ENCODE peak calls at places on chromosomes 3 and 15, in nine cellular contexts. S is HFFc6; R is PC-3; A is RWPE1; Q is neural crest cell; N is choroid plexus epithelial cell; C is tibial nerve; K is psoas muscle; Z is activated CD8-positive, alpha-beta T cell treated with anti-CD3 and anti-CD28 coated beads for 36 hours. O is an unnamed sample.

GRCh38 chr3:178255315-178255714 is 280.9 kb upstream of the KCNMB2 start:
- DNase-seq in Q (no peak), N (peak), A (no peak), K (no peak), R (peak), C (no peak), Z (no peak), S (no peak), O (peak)

GRCh38 chr15:49918106-49918505 is 200.9 kb downstream of the ATP8B4 start:
- DNase-seq in A (no peak), N (peak), R (peak), C (no peak), S (no peak), Q (no peak), K (no peak), Z (no peak), O (peak)

GRCh38 chr3:126516936-126517290 is 660 bp downstream of the UROC1 start:
- DNase-seq in N (no peak), R (no peak), Z (no peak), Q (no peak), S (no peak), C (no peak), K (no peak), A (no peak), O (no peak)

GRCh38 chr3:46930945-46931403 is 45.6 kb downstream of the CCDC12 start:
- DNase-seq in K (peak), N (no peak), C (no peak), Z (no peak), S (no peak), R (peak), A (no peak), Q (no peak), O (no peak)

GRCh38 chr3:37964716-37965115 is 25.9 kb upstream of the VILL start:
- DNase-seq in C (no peak), K (no peak), S (no peak), R (no peak), A (no peak), Z (no peak), N (no peak), Q (no peak), O (no peak)

GRCh38 chr3:78116874-78117273 is 1077.0 kb downstream of the ROBO2 start:
- DNase-seq in N (peak), C (no peak), A (no peak), Z (no peak), S (no peak), R (no peak), K (no peak), Q (no peak), O (peak)

GRCh38 chr3:124992041-124992440 is 57.5 kb upstream of the MUC13 start:
- DNase-seq in K (no peak), S (no peak), Q (no peak), R (no peak), N (no peak), C (no peak), Z (no peak), A (no peak), O (no peak)

GRCh38 chr3:132721479-132722164 is 587 bp downstream of the NPHP3 start:
- DNase-seq in Q (no peak), A (peak), K (peak), S (peak), Z (peak), C (peak), R (peak), N (peak), O (peak)

GRCh38 chr3:194592798-194593752 is 40.1 kb downstream of the TMEM44 start:
- DNase-seq in S (peak), K (no peak), Q (no peak), R (peak), C (no peak), N (peak), A (peak), Z (no peak), O (peak)

GRCh38 chr15:96369825-96370621 is 39.5 kb downstream of the NR2F2 start:
- DNase-seq in S (no peak), Z (no peak), K (no peak), A (no peak), C (no peak), Q (no peak), R (no peak), N (no peak), O (no peak)

GRCh38 chr3:72185549-72186484 is 400.9 kb upstream of the PROK2 start:
- DNase-seq in Z (peak), Q (no peak), C (no peak), K (no peak), A (peak), R (peak), S (peak), N (peak), O (peak)

GRCh38 chr3:123344175-123344908 is 104.5 kb downstream of the ADCY5 start:
- DNase-seq in A (no peak), S (peak), K (no peak), Z (peak), R (no peak), N (peak), C (no peak), Q (no peak), O (peak)

GRCh38 chr3:43915546-43915945 is 224.8 kb downstream of the ABHD5 start:
- DNase-seq in R (no peak), N (no peak), Z (no peak), C (no peak), Q (no peak), S (no peak), K (no peak), A (no peak), O (no peak)

GRCh38 chr3:107992976-107993684 is 97.7 kb downstream of the CD47 start:
- DNase-seq in Q (no peak), N (no peak), Z (no peak), A (peak), S (no peak), C (no peak), R (peak), K (no peak), O (peak)

GRCh38 chr3:43287514-43287913 is 1.2 kb downstream of the SNRK start:
- DNase-seq in N (no peak), S (no peak), K (no peak), C (no peak), Q (no peak), Z (no peak), R (peak), A (peak), O (peak)

GRCh38 chr15:40347559-40348470 is 3.0 kb upstream of the PHGR1 start:
- DNase-seq in K (peak), Q (no peak), R (peak), Z (no peak), S (no peak), A (no peak), N (no peak), C (no peak), O (no peak)

GRCh38 chr15:66883322-66883911 is 181.4 kb downstream of the SMAD6 start:
- DNase-seq in Z (no peak), R (peak), A (peak), C (peak), Q (no peak), K (peak), N (peak), S (peak), O (peak)

GRCh38 chr3:186258968-186259367 is 103.1 kb downstream of the DGKG start:
- DNase-seq in S (no peak), Q (no peak), K (no peak), Z (no peak), C (no peak), R (no peak), A (no peak), N (no peak), O (no peak)

GRCh38 chr3:41259449-41260062 is 60.3 kb downstream of the CTNNB1 start:
- DNase-seq in A (no peak), S (peak), N (peak), K (no peak), R (peak), Q (no peak), C (no peak), Z (no peak), O (no peak)

GRCh38 chr3:106169351-106169750 is 300.5 kb upstream of the CBLB start:
- DNase-seq in A (no peak), Z (no peak), S (no peak), C (no peak), K (no peak), R (peak), Q (no peak), N (no peak), O (no peak)

GRCh38 chr3:18111702-18112311 is 313.3 kb downstream of the SATB1 start:
- DNase-seq in Z (peak), R (peak), Q (peak), C (no peak), N (peak), K (no peak), A (no peak), S (no peak), O (no peak)

GRCh38 chr3:168249539-168250414 is 154.1 kb upstream of the GOLIM4 start:
- DNase-seq in Q (peak), Z (peak), S (peak), C (peak), K (peak), A (peak), R (peak), N (peak), O (peak)

GRCh38 chr15:76058714-76059319 is 968 bp upstream of the TMEM266 start:
- DNase-seq in N (peak), K (no peak), A (no peak), R (peak), Q (peak), C (no peak), S (no peak), Z (peak), O (peak)

GRCh38 chr15:61049003-61049402 is 180.1 kb downstream of the RORA start:
- DNase-seq in R (no peak), K (no peak), S (no peak), N (no peak), Z (no peak), C (no peak), Q (no peak), A (no peak), O (no peak)

GRCh38 chr15:39651295-39651694 is 70.4 kb downstream of the THBS1 start:
- DNase-seq in C (no peak), Q (no peak), R (no peak), S (no peak), K (no peak), N (no peak), Z (no peak), A (no peak), O (no peak)

GRCh38 chr3:73868688-73869315 is 244.1 kb upstream of the PDZRN3 start:
- DNase-seq in S (peak), N (peak), R (peak), C (peak), K (no peak), Z (peak), A (peak), Q (peak), O (peak)

GRCh38 chr3:118089563-118089962 is 945.1 kb downstream of the IGSF11 start:
- DNase-seq in C (no peak), S (no peak), Q (no peak), Z (no peak), R (peak), N (no peak), A (peak), K (no peak), O (no peak)

GRCh38 chr3:154356009-154356408 is 31.7 kb upstream of the DHX36 start:
- DNase-seq in S (no peak), R (peak), Q (no peak), Z (no peak), A (peak), K (no peak), N (no peak), C (no peak), O (no peak)

GRCh38 chr15:85030301-85031049 is 48.8 kb downstream of the PDE8A start:
- DNase-seq in A (peak), N (peak), Z (peak), K (no peak), Q (no peak), R (peak), C (no peak), S (peak), O (peak)

GRCh38 chr15:74417230-74417629 is 16.5 kb downstream of the SEMA7A start:
- DNase-seq in S (peak), Q (no peak), A (no peak), K (no peak), R (peak), C (no peak), N (no peak), Z (no peak), O (peak)

GRCh38 chr3:152176998-152177397 is 91.7 kb upstream of the MBNL1 start:
- DNase-seq in K (no peak), Z (no peak), N (no peak), Q (no peak), C (no peak), R (no peak), A (no peak), S (no peak), O (no peak)

GRCh38 chr3:37938011-37938410 is 52.6 kb upstream of the VILL start:
- DNase-seq in R (no peak), N (no peak), K (no peak), S (no peak), A (no peak), Q (no peak), C (no peak), Z (no peak), O (no peak)

GRCh38 chr3:50205719-50206276 is 727 bp downstream of the SLC38A3 start:
- DNase-seq in Q (no peak), Z (peak), A (no peak), K (peak), N (peak), R (no peak), C (no peak), S (no peak), O (no peak)

GRCh38 chr3:195557327-195557726 is 14.2 kb upstream of the PPP1R2 start:
- DNase-seq in C (no peak), R (no peak), K (no peak), N (no peak), A (no peak), Q (no peak), S (no peak), Z (no peak), O (no peak)

GRCh38 chr3:151300554-151300953 is 16.1 kb downstream of the GPR87 start:
- DNase-seq in S (no peak), Z (no peak), Q (no peak), C (no peak), A (no peak), K (no peak), N (no peak), R (no peak), O (no peak)

GRCh38 chr15:92801412-92801773 is 98.7 kb upstream of the CHD2 start:
- DNase-seq in K (no peak), N (peak), Z (no peak), S (peak), C (no peak), Q (no peak), A (no peak), R (peak), O (peak)

GRCh38 chr3:88000853-88001252 is 58.0 kb downstream of the CGGBP1 start:
- DNase-seq in Q (peak), C (no peak), R (no peak), Z (peak), K (no peak), N (peak), A (no peak), S (no peak), O (peak)

DNA sequence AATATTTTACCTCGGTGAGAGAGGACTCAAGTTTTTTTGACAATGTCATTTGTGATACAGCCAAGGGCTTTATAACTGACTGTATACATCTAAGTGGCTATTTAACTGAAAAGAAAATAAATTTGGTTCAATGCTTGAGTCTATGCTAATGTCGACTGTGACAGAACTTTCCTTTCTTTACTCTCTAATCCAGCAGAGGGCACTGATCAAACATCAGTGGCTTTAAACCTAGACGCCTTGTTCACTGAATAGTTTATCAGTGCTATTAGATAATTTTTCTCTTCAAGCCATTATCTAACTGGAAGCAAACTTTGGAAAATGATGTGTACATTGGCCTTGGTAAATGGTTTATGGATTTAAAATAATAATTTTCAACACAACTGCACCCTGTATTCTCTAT is 285.1 kb downstream of the CHL1 start:
- DNase-seq in Q (no peak), C (no peak), A (no peak), K (no peak), Z (no peak), R (peak), S (no peak), N (peak), O (peak)
- TF ChIP-seq CTCF in Q (no peak), C (no peak), A (no peak), K (no peak), Z (no peak), R (peak), S (peak), N (no peak), O (no peak)

GRCh38 chr3:190504354-190505125 is 9.3 kb upstream of the IL1RAP start:
- DNase-seq in C (no peak), K (no peak), R (no peak), N (peak), Q (no peak), Z (no peak), S (no peak), A (no peak), O (peak)
- TF ChIP-seq CTCF in C (no peak), K (no peak), R (peak), N (peak), Q (no peak), Z (no peak), S (no peak), A (no peak), O (peak)

DNA sequence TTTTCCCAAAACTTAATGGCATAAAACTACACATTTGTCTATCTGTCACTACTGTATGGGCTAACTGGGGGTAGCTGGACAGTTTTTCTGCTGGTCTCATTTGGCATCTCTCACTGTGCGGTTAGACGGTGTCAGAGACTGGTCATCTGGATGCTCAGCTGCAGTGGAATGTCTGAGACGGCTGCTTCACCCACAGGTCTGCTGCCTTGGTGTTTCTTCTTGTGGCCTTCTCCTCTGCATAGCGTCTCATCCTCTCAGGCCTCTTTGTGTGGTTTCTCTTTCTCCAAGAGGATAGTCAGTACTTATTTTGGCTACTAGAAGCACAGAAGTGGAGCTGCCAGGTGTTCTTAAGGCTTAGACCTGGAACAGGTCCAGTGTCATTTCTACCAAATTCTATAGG is 35.9 kb upstream of the GOLGA6L9 start:
- DNase-seq in S (peak), A (no peak), Z (no peak), C (no peak), N (peak), K (no peak), Q (no peak), R (no peak), O (no peak)
- TF ChIP-seq CTCF in S (no peak), A (no peak), Z (no peak), C (no peak), N (no peak), K (no peak), Q (no peak), R (no peak), O (no peak)

GRCh38 chr3:191502583-191502982 is 41.6 kb downstream of the PYDC2 start:
- DNase-seq in C (no peak), N (peak), R (peak), K (no peak), S (peak), A (peak), Z (no peak), Q (no peak), O (peak)
- TF ChIP-seq CTCF in C (no peak), N (peak), R (peak), K (no peak), S (peak), A (no peak), Z (no peak), Q (peak), O (no peak)

DNA sequence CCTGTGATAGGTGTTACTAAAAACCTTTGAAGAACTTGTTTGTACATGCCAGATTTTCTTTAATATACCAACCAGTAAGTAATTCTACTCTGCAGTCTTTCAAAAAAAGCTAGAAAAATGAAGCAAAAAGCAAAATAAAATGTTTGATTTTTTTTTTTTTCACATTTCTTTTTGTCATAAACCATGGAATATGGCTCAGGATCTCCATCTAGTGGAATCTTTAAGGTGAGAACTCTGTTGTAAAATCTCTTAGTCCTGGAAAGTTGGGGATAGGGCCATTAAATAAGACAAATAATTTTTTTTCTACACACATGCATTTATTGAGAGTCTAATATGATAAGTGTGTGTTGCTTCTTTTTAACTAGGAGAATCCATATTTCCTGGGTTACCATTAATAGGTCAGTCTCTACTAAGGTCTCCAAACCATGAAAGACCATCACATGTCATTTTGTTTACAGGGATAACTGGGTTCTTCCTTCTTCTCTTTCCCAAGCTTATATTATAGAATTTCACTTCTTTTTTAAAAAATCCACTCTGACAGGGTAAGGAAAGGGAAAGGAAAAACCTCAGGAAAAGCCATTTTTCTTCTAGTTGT is 84.6 kb downstream of the SLC9A9 start:
- DNase-seq in R (peak), N (peak), Z (no peak), A (peak), K (no peak), Q (no peak), C (no peak), S (no peak), O (peak)
- TF ChIP-seq CTCF in R (peak), N (peak), Z (peak), A (peak), K (peak), Q (peak), C (no peak), S (peak), O (peak)

GRCh38 chr15:58520464-58520863 is 88.7 kb downstream of the LIPC start:
- DNase-seq in Q (no peak), N (no peak), C (no peak), K (no peak), A (no peak), Z (no peak), R (no peak), S (no peak), O (no peak)

GRCh38 chr15:58515807-58516206 is 84.0 kb downstream of the LIPC start:
- DNase-seq in C (no peak), N (no peak), A (no peak), K (no peak), Z (peak), S (no peak), Q (no peak), R (no peak), O (no peak)

GRCh38 chr15:58517682-58518525 is 86.1 kb downstream of the LIPC start:
- DNase-seq in Z (peak), K (no peak), Q (no peak), A (no peak), N (no peak), C (no peak), S (no peak), R (no peak), O (no peak)

GRCh38 chr15:58518626-58519025 is 86.8 kb downstream of the LIPC start:
- DNase-seq in Q (no peak), K (no peak), Z (no peak), N (no peak), R (no peak), C (no peak), S (no peak), A (no peak), O (no peak)

GRCh38 chr15:58517252-58517681 is 85.5 kb downstream of the LIPC start:
- DNase-seq in A (no peak), C (no peak), K (no peak), N (no peak), R (no peak), S (no peak), Q (no peak), Z (peak), O (no peak)
- TF ChIP-seq CTCF in A (no peak), C (no peak), K (no peak), N (no peak), R (no peak), S (no peak), Q (no peak), Z (peak), O (no peak)

O was measured in cardiac fibroblast.